ENCODE peak calls at places on chromosomes 5 and 9, in eight cellular contexts. One of them, this sample, is unnamed.

GRCh38 chr5:41748631-41749030 is 121.6 kb downstream of the OXCT1 start:
- DNase-seq in cardiac fibroblast: peak; percentile 31
- DNase-seq in PC-3: peak; percentile 24
- DNase-seq in PC-9: peak; percentile 56
- DNase-seq in H1: no peak
- DNase-seq in astrocyte of the cerebellum: no peak
- DNase-seq in dorsolateral prefrontal cortex: no peak
- DNase-seq in retinal pigment epithelial cell: no peak
- DNase-seq in this sample: peak; percentile 57

GRCh38 chr5:132493241-132493640 is 2.7 kb upstream of the IRF1 start:
- DNase-seq in cardiac fibroblast: no peak
- DNase-seq in PC-3: no peak
- DNase-seq in PC-9: no peak
- DNase-seq in H1: no peak
- DNase-seq in astrocyte of the cerebellum: no peak
- DNase-seq in dorsolateral prefrontal cortex: no peak
- DNase-seq in retinal pigment epithelial cell: no peak
- DNase-seq in this sample: no peak

GRCh38 chr5:62316110-62316509 is 10.1 kb downstream of the KIF2A start:
- DNase-seq in cardiac fibroblast: no peak
- DNase-seq in PC-3: no peak
- DNase-seq in PC-9: no peak
- DNase-seq in H1: no peak
- DNase-seq in astrocyte of the cerebellum: no peak
- DNase-seq in dorsolateral prefrontal cortex: no peak
- DNase-seq in retinal pigment epithelial cell: no peak
- DNase-seq in this sample: peak; percentile 24

GRCh38 chr9:137331929-137332328 is 29.9 kb upstream of the NRARP start:
- DNase-seq in cardiac fibroblast: no peak
- DNase-seq in PC-3: no peak
- DNase-seq in PC-9: no peak
- DNase-seq in H1: no peak
- DNase-seq in astrocyte of the cerebellum: no peak
- DNase-seq in dorsolateral prefrontal cortex: no peak
- DNase-seq in retinal pigment epithelial cell: no peak
- DNase-seq in this sample: no peak

GRCh38 chr9:126982215-126983002 is 67.8 kb downstream of the RALGPS1 start:
- DNase-seq in cardiac fibroblast: no peak
- DNase-seq in PC-3: no peak
- DNase-seq in PC-9: no peak
- DNase-seq in H1: no peak
- DNase-seq in astrocyte of the cerebellum: no peak
- DNase-seq in dorsolateral prefrontal cortex: no peak
- DNase-seq in retinal pigment epithelial cell: no peak
- DNase-seq in this sample: no peak

GRCh38 chr9:110835404-110835803 is 166.8 kb downstream of the MUSK start:
- DNase-seq in cardiac fibroblast: peak; percentile 82
- DNase-seq in PC-3: peak; percentile 87
- DNase-seq in PC-9: peak; percentile 52
- DNase-seq in H1: no peak
- DNase-seq in astrocyte of the cerebellum: peak; percentile 79
- DNase-seq in dorsolateral prefrontal cortex: no peak
- DNase-seq in retinal pigment epithelial cell: peak; percentile 67
- DNase-seq in this sample: peak; percentile 85

GRCh38 chr9:108545446-108545845 is 310.3 kb downstream of the ACTL7B start:
- DNase-seq in cardiac fibroblast: no peak
- DNase-seq in PC-3: no peak
- DNase-seq in PC-9: no peak
- DNase-seq in H1: no peak
- DNase-seq in astrocyte of the cerebellum: no peak
- DNase-seq in dorsolateral prefrontal cortex: no peak
- DNase-seq in retinal pigment epithelial cell: no peak
- DNase-seq in this sample: no peak

GRCh38 chr5:77379558-77380061 is 112.5 kb downstream of the WDR41 start:
- DNase-seq in cardiac fibroblast: no peak
- DNase-seq in PC-3: no peak
- DNase-seq in PC-9: no peak
- DNase-seq in H1: no peak
- DNase-seq in astrocyte of the cerebellum: no peak
- DNase-seq in dorsolateral prefrontal cortex: no peak
- DNase-seq in retinal pigment epithelial cell: no peak
- DNase-seq in this sample: no peak

GRCh38 chr5:10481241-10481932 is 39.7 kb downstream of the ROPN1L start:
- DNase-seq in cardiac fibroblast: no peak
- DNase-seq in PC-3: peak; percentile 25
- DNase-seq in PC-9: peak; percentile 79
- DNase-seq in H1: no peak
- DNase-seq in astrocyte of the cerebellum: no peak
- DNase-seq in dorsolateral prefrontal cortex: no peak
- DNase-seq in retinal pigment epithelial cell: no peak
- DNase-seq in this sample: no peak

GRCh38 chr9:126550891-126551351 is 62.8 kb upstream of the LMX1B start:
- DNase-seq in cardiac fibroblast: no peak
- DNase-seq in PC-3: no peak
- DNase-seq in PC-9: no peak
- DNase-seq in H1: no peak
- DNase-seq in astrocyte of the cerebellum: no peak
- DNase-seq in dorsolateral prefrontal cortex: no peak
- DNase-seq in retinal pigment epithelial cell: no peak
- DNase-seq in this sample: no peak

GRCh38 chr5:170632266-170632984 is 128.6 kb downstream of the KCNIP1 start:
- DNase-seq in cardiac fibroblast: no peak
- DNase-seq in PC-3: no peak
- DNase-seq in PC-9: no peak
- DNase-seq in H1: no peak
- DNase-seq in astrocyte of the cerebellum: no peak
- DNase-seq in dorsolateral prefrontal cortex: no peak
- DNase-seq in retinal pigment epithelial cell: no peak
- DNase-seq in this sample: no peak

GRCh38 chr5:128469924-128470323 is 68.1 kb downstream of the FBN2 start:
- DNase-seq in cardiac fibroblast: peak; percentile 61
- DNase-seq in PC-3: no peak
- DNase-seq in PC-9: no peak
- DNase-seq in H1: no peak
- DNase-seq in astrocyte of the cerebellum: no peak
- DNase-seq in dorsolateral prefrontal cortex: no peak
- DNase-seq in retinal pigment epithelial cell: no peak
- DNase-seq in this sample: peak; percentile 68

GRCh38 chr5:133610489-133611356 is 1.6 kb downstream of the FSTL4 start:
- DNase-seq in cardiac fibroblast: peak; percentile 28
- DNase-seq in PC-3: peak; percentile 72
- DNase-seq in PC-9: no peak
- DNase-seq in H1: peak; percentile 50
- DNase-seq in astrocyte of the cerebellum: no peak
- DNase-seq in dorsolateral prefrontal cortex: peak; percentile 62
- DNase-seq in retinal pigment epithelial cell: peak; percentile 5
- DNase-seq in this sample: peak; percentile 28
- TF ChIP-seq CTCF in cardiac fibroblast: peak; percentile 46
- TF ChIP-seq CTCF in PC-3: peak; percentile 53
- TF ChIP-seq CTCF in PC-9: no peak
- TF ChIP-seq CTCF in H1: peak; percentile 79
- TF ChIP-seq CTCF in astrocyte of the cerebellum: peak; percentile 46
- TF ChIP-seq CTCF in dorsolateral prefrontal cortex: peak; percentile 58
- TF ChIP-seq CTCF in retinal pigment epithelial cell: peak; percentile 62
- TF ChIP-seq CTCF in this sample: peak; percentile 32

DNA sequence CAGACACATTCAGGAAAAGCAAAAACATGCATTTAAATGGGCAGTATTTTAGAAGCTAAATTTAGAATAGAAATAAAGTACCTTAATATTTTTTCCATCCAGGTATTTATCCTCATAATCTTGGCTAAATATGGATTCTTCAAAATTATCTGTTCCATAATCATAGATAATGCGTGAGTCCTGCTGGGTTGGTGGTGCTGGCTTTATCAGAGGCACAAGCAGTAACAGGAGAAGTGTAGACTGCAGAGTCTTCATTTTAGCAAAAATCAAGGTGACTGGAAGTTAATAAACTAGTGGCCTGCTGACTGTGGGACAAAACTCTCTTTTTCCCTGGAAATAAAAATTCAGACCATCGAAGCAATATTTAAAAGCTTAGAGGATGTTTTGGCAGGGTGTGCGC is 1.2 kb downstream of the OGN start:
- DNase-seq in cardiac fibroblast: no peak
- DNase-seq in PC-3: no peak
- DNase-seq in PC-9: no peak
- DNase-seq in H1: no peak
- DNase-seq in astrocyte of the cerebellum: no peak
- DNase-seq in dorsolateral prefrontal cortex: no peak
- DNase-seq in retinal pigment epithelial cell: no peak
- DNase-seq in this sample: no peak
- H3K4me3 ChIP-seq in cardiac fibroblast: no peak overlapping the region
- H3K4me3 ChIP-seq in PC-3: no peak overlapping the region
- H3K4me3 ChIP-seq in PC-9: no peak overlapping the region
- H3K4me3 ChIP-seq in H1: no peak overlapping the region
- H3K4me3 ChIP-seq in astrocyte of the cerebellum: no peak overlapping the region
- H3K4me3 ChIP-seq in dorsolateral prefrontal cortex: no peak overlapping the region
- H3K4me3 ChIP-seq in retinal pigment epithelial cell: no peak overlapping the region
- H3K4me3 ChIP-seq in this sample: no peak overlapping the region

DNA sequence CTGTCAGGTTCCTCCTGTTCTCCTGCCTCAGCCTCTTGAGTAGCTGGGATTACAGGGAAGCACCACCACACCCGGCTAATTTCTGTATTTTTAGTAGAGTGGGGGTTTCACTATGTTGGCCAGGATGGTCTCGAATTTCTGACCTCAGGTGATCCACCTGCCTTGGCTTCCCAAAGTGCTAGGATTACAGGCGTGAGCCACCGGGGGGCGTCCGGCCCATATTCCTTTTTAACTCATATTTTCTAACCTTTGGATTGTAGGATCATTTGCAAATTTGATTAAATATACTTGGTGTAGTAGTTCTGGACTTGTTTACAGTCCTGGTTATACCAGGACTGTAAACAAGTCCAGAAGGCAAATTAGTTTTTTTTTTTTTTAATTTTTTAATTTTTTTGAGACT is 4.3 kb downstream of the TCERG1 start:
- DNase-seq in cardiac fibroblast: no peak
- DNase-seq in PC-3: no peak
- DNase-seq in PC-9: no peak
- DNase-seq in H1: no peak
- DNase-seq in astrocyte of the cerebellum: no peak
- DNase-seq in dorsolateral prefrontal cortex: no peak
- DNase-seq in retinal pigment epithelial cell: no peak
- DNase-seq in this sample: no peak
- TF ChIP-seq CTCF in cardiac fibroblast: no peak
- TF ChIP-seq CTCF in PC-3: peak; percentile 61
- TF ChIP-seq CTCF in PC-9: peak; percentile 45
- TF ChIP-seq CTCF in H1: peak; percentile 19
- TF ChIP-seq CTCF in astrocyte of the cerebellum: peak; percentile 28
- TF ChIP-seq CTCF in dorsolateral prefrontal cortex: no peak
- TF ChIP-seq CTCF in retinal pigment epithelial cell: peak; percentile 35
- TF ChIP-seq CTCF in this sample: peak; percentile 16

GRCh38 chr5:174399411-174399810 is 325.0 kb upstream of the MSX2 start:
- DNase-seq in cardiac fibroblast: no peak
- DNase-seq in PC-3: no peak
- DNase-seq in PC-9: no peak
- DNase-seq in H1: no peak
- DNase-seq in astrocyte of the cerebellum: no peak
- DNase-seq in dorsolateral prefrontal cortex: no peak
- DNase-seq in retinal pigment epithelial cell: no peak
- DNase-seq in this sample: no peak
- H3K4me3 ChIP-seq in cardiac fibroblast: no peak overlapping the region
- H3K4me3 ChIP-seq in PC-3: no peak overlapping the region
- H3K4me3 ChIP-seq in PC-9: no peak overlapping the region
- H3K4me3 ChIP-seq in H1: no peak overlapping the region
- H3K4me3 ChIP-seq in astrocyte of the cerebellum: no peak overlapping the region
- H3K4me3 ChIP-seq in dorsolateral prefrontal cortex: no peak overlapping the region
- H3K4me3 ChIP-seq in retinal pigment epithelial cell: no peak overlapping the region
- H3K4me3 ChIP-seq in this sample: no peak overlapping the region

DNA sequence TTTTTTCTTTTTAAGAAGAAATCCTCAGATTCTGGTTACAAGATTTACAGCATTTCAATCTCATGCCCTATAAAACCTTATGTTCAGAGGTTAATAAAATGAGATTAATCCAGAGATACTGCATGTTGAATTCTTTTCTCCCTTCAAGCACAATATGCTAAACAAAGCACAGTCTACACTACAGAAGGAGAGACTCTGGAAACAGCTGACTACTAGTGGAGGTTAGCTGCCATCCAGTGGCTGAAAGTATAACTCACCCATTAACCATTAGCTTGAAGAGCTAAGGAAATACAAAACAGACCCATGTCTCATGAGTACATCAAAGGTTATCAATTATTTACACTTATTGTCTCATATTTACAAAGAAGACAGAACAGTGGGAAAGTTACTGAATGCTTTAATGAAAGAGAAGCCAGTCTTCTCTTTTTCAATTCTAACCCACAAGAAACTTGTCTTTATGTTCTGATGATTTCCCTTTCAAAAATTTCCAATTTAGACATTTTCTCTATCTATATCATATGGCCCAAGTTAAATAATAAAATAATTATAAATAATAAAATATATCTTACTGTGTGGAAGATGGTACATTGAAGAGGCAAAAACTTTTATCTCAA is 12.7 kb upstream of the DNAH5 start:
- DNase-seq in cardiac fibroblast: peak; percentile 61
- DNase-seq in PC-3: peak; percentile 91
- DNase-seq in PC-9: no peak
- DNase-seq in H1: no peak
- DNase-seq in astrocyte of the cerebellum: peak; percentile 66
- DNase-seq in dorsolateral prefrontal cortex: no peak
- DNase-seq in retinal pigment epithelial cell: no peak
- DNase-seq in this sample: peak; percentile 67
- TF ChIP-seq CTCF in cardiac fibroblast: peak; percentile 72
- TF ChIP-seq CTCF in PC-3: peak; percentile 97
- TF ChIP-seq CTCF in PC-9: peak; percentile 89
- TF ChIP-seq CTCF in H1: peak; percentile 68
- TF ChIP-seq CTCF in astrocyte of the cerebellum: peak; percentile 70
- TF ChIP-seq CTCF in dorsolateral prefrontal cortex: peak; percentile 62
- TF ChIP-seq CTCF in retinal pigment epithelial cell: peak; percentile 77
- TF ChIP-seq CTCF in this sample: peak; percentile 82

This sample was measured in fibroblast of pulmonary artery.